ENCODE peak calls at places on chromosomes 4 and X, in four cellular contexts. N is psoas muscle, L is heart right ventricle, V is testis. C is an unnamed sample.

GRCh38 chr4:186719925-186720694 is 3.5 kb downstream of the FAT1 start:
- DNase-seq in N (no peak), L (no peak), V (peak; percentile 49), C (no peak)

GRCh38 chr4:108751321-108751720 is 11.5 kb downstream of the ETNPPL start:
- DNase-seq in N (no peak), L (no peak), V (no peak), C (no peak)

GRCh38 chr4:98314791-98315565 is 53.8 kb downstream of the RAP1GDS1 start:
- DNase-seq in N (no peak), L (no peak), V (no peak), C (no peak)

GRCh38 chr4:74056114-74056857 is 17.8 kb upstream of the CXCL3 start:
- DNase-seq in N (no peak), L (no peak), V (no peak), C (no peak)

GRCh38 chr4:144355809-144356757 is 215.6 kb upstream of the GYPA start:
- DNase-seq in N (no peak), L (no peak), V (peak; percentile 70), C (no peak)

GRCh38 chrX:83771664-83772063 is 89.3 kb upstream of the CYLC1 start:
- DNase-seq in N (no peak), L (no peak), V (peak; percentile 14), C (no peak)

GRCh38 chrX:21373637-21374162 is 518 bp upstream of the CNKSR2 start:
- DNase-seq in N (no peak), L (peak; percentile 37), V (peak; percentile 13), C (no peak)

GRCh38 chrX:46260502-46260901 is 284.7 kb downstream of the ZNF674 start:
- DNase-seq in N (no peak), L (no peak), V (no peak), C (no peak)

GRCh38 chrX:3771756-3772155 is 58.3 kb upstream of the PRKX start:
- DNase-seq in N (no peak), L (no peak), V (no peak), C (no peak)

GRCh38 chr4:110625593-110626292 is 2.9 kb upstream of the PITX2 start:
- DNase-seq in N (no peak), L (no peak), V (no peak), C (no peak)

GRCh38 chrX:10884246-10884645 is 226.9 kb upstream of the HCCS start:
- DNase-seq in N (no peak), L (no peak), V (no peak), C (no peak)

GRCh38 chr4:105930696-105931095 is 35.4 kb downstream of the NPNT start:
- DNase-seq in N (no peak), L (no peak), V (no peak), C (no peak)

GRCh38 chr4:158775091-158775651 is 6.3 kb downstream of the FNIP2 start:
- DNase-seq in N (no peak), L (no peak), V (no peak), C (peak; percentile 47)

GRCh38 chrX:154019633-154020499 is at the start of gene IRAK1:
- DNase-seq in N (peak; percentile 66), L (peak; percentile 66), V (no peak), C (no peak)

GRCh38 chrX:130120321-130120731 is 10.0 kb upstream of the ELF4 start:
- DNase-seq in N (no peak), L (peak; percentile 35), V (no peak), C (no peak)

GRCh38 chrX:39469126-39469525 is 628.6 kb downstream of the BCOR start:
- DNase-seq in N (no peak), L (no peak), V (no peak), C (no peak)

GRCh38 chrX:69232945-69233344 is 67.7 kb upstream of the PJA1 start:
- DNase-seq in N (no peak), L (no peak), V (no peak), C (no peak)

GRCh38 chr4:28686618-28687017 is 1826.0 kb downstream of the STIM2 start:
- DNase-seq in N (no peak), L (peak; percentile 9), V (peak; percentile 84), C (peak; percentile 9)

GRCh38 chr4:42397256-42397634 is at the start of gene SHISA3:
- DNase-seq in N (peak; percentile 22), L (peak; percentile 37), V (no peak), C (no peak)

GRCh38 chr4:109967798-109968520 is 55.3 kb downstream of the EGF start:
- DNase-seq in N (no peak), L (no peak), V (no peak), C (no peak)

GRCh38 chrX:25001808-25002657 is 13.7 kb downstream of the ARX start:
- DNase-seq in N (no peak), L (no peak), V (no peak), C (no peak)

GRCh38 chr4:99324361-99324760 is 3.2 kb upstream of the ADH1B start:
- DNase-seq in N (no peak), L (no peak), V (no peak), C (no peak)

GRCh38 chr4:99324978-99325377 is 3.8 kb upstream of the ADH1B start:
- DNase-seq in N (peak; percentile 61), L (peak; percentile 33), V (peak; percentile 73), C (no peak)

GRCh38 chr4:99317354-99317753 is 3.8 kb downstream of the ADH1B start:
- DNase-seq in N (no peak), L (no peak), V (no peak), C (no peak)

GRCh38 chr4:99323761-99324160 is 2.6 kb upstream of the ADH1B start:
- DNase-seq in N (no peak), L (no peak), V (peak; percentile 40), C (no peak)

GRCh38 chr4:99321241-99322191 is at the start of gene ADH1B:
- DNase-seq in N (no peak), L (no peak), V (no peak), C (no peak)
- H3K27ac ChIP-seq in N (peak within 1 kb of the TSS; percentile 6), L (peak within 1 kb of the TSS; percentile 13), V (no peak within 1 kb of the TSS), C (no peak within 1 kb of the TSS)

DNA sequence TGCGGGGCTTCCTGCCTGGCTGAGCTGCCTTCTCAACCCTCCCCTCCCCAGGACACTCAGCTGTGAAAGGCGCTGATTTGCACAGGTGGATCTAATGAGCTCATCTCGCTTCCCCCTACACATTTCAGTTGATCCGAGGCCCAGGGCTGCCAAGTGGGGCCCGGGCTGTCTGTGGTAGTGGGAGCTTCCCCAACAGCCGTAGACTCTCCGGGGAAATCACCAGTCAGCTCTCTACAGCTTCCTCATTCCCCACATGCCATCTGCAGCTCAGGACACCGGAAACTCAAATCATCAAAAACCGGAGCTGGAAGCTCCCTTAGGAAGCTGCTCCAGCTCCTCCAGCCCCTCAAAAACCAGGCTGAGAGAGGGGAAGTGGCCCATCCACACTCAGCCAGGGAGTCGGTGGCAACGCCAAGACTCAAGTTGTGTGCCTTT is 56.2 kb downstream of the SMIM20 start:
- DNase-seq in N (peak; percentile 31), L (peak; percentile 36), V (no peak), C (peak; percentile 13)
- H3K27ac ChIP-seq in N (no peak overlapping the region), L (no peak overlapping the region), V (no peak overlapping the region), C (no peak overlapping the region)

GRCh38 chr4:52966172-52966571 is 104.1 kb downstream of the RASL11B start:
- DNase-seq in N (no peak), L (no peak), V (no peak), C (no peak)
- H3K27ac ChIP-seq in N (no peak overlapping the region), L (no peak overlapping the region), V (no peak overlapping the region), C (no peak overlapping the region)

DNA sequence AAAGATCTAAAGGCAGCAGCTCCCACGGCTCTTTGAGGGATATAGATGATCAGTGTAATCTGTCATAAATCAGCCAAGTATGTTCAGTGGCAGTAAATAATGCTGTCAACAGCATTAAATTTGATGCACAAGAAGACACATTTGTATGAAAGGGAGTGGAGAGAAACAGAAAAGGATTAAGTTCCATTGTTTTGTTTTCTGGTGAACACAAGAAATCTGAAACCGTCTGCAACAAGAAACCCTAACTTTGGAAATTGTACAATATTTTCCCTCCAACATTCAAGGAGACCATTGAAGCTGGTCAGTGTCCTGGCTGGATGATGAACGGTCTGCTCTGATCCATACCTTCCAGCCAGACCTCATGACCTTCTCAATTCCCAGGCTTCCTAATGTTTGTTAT is 27.6 kb upstream of the C1QTNF7 start:
- DNase-seq in N (no peak), L (no peak), V (no peak), C (no peak)
- H3K27ac ChIP-seq in N (no peak overlapping the region), L (no peak overlapping the region), V (peak overlapping the region; percentile 29), C (no peak overlapping the region)

GRCh38 chrX:150898343-150899190 is at the start of gene CD99L2:
- DNase-seq in N (peak; percentile 91), L (peak; percentile 91), V (peak; percentile 91), C (peak; percentile 73)
- H3K27ac ChIP-seq in N (peak within 1 kb of the TSS; percentile 88), L (peak within 1 kb of the TSS; percentile 89), V (peak within 1 kb of the TSS; percentile 84), C (peak within 1 kb of the TSS; percentile 58)

GRCh38 chr4:52329894-52330293 is 278.8 kb downstream of the SPATA18 start:
- DNase-seq in N (no peak), L (no peak), V (no peak), C (no peak)
- H3K27ac ChIP-seq in N (no peak overlapping the region), L (no peak overlapping the region), V (no peak overlapping the region), C (no peak overlapping the region)

GRCh38 chrX:72368796-72369195 is 63.1 kb upstream of the CITED1 start:
- DNase-seq in N (no peak), L (peak; percentile 13), V (peak; percentile 46), C (no peak)

GRCh38 chrX:72366746-72367145 is 61.0 kb upstream of the CITED1 start:
- DNase-seq in N (no peak), L (no peak), V (no peak), C (no peak)

GRCh38 chrX:72365126-72365525 is 59.4 kb upstream of the CITED1 start:
- DNase-seq in N (no peak), L (no peak), V (no peak), C (no peak)

GRCh38 chrX:72367524-72367923 is 61.8 kb upstream of the CITED1 start:
- DNase-seq in N (no peak), L (no peak), V (no peak), C (no peak)

DNA sequence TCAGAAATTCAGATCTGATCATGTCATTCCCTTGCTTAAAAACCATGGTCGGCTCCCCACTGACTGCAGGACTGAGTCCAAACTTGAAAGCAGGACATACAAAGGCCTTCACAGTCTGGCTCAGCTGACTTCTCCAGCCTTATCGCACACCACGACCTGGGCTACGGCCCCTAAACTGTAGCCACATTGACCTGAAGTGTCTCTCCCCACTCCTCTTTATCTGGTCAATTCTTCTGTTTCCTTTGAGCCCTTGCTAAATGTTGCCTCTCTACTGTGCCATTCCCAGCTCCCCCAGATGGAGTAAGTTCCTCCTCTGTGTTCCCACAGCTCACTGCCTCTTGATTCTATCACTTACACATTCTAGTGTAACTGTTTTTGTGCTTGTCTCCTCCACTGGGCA is 60.5 kb upstream of the CITED1 start:
- DNase-seq in N (no peak), L (no peak), V (peak; percentile 78), C (no peak)
- H3K27ac ChIP-seq in N (no peak overlapping the region), L (no peak overlapping the region), V (no peak overlapping the region), C (no peak overlapping the region)

DNA sequence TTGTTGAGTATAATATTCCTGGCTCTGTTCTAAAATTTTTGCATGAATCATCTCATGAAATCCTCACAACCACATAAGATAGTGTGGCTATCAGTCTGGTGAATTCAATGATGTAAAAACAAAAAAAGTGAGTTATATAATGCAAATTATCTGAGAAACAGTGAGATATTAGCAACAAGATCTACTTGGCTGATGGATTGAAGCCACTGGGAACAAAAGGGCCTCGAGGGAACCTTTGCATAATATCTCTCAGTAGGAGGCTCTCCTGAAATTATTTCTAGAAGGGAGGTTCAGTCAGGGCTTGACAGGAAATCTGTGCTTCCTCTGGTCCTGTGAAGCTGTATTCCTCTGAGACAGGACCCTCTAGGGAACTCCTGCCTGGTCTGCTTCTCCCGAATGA is 30.1 kb upstream of the NUP54 start:
- DNase-seq in N (no peak), L (no peak), V (no peak), C (no peak)
- H3K27ac ChIP-seq in N (peak overlapping the region; percentile 53), L (peak overlapping the region; percentile 1), V (no peak overlapping the region), C (no peak overlapping the region)

C was measured in substantia nigra.